ENCODE peak calls at places on chromosomes 1 and 21, in four cellular contexts. I, N, L and M are unnamed samples. For H3K9me3, the result is how much of the 10 kb centered on the place peaks cover.

GRCh38 chr1:36359911-36360310 is 25.8 kb downstream of the STK40 start:
- DNase-seq in L (no peak), I (no peak), N (no peak), M (no peak)

GRCh38 chr1:228837817-228838716 is 102.8 kb downstream of the RHOU start:
- DNase-seq in L (no peak), I (peak), N (peak), M (no peak)

GRCh38 chr1:61253059-61253735 is 170.8 kb downstream of the NFIA start:
- DNase-seq in L (no peak), N (no peak), I (no peak), M (peak)

GRCh38 chr1:172821609-172822274 is 162.8 kb downstream of the FASLG start:
- DNase-seq in I (no peak), N (no peak), L (no peak), M (no peak)

GRCh38 chr21:39182484-39183271 is 573 bp downstream of the PSMG1 start:
- DNase-seq in I (no peak), N (no peak), L (no peak), M (no peak)

GRCh38 chr1:222697858-222698257 is 14.4 kb downstream of the AIDA start:
- DNase-seq in N (no peak), I (no peak), L (no peak), M (no peak)

GRCh38 chr1:101002551-101002950 is 23.0 kb downstream of the DPH5 start:
- DNase-seq in N (no peak), L (no peak), I (no peak), M (no peak)

GRCh38 chr1:240888039-240888786 is 276.3 kb upstream of the GREM2 start:
- DNase-seq in N (peak), L (no peak), I (peak), M (no peak)

GRCh38 chr1:154999651-155000474 is 2.7 kb upstream of the ZBTB7B start:
- DNase-seq in I (peak), L (peak), N (no peak), M (no peak)

GRCh38 chr21:42724226-42724920 is 71.0 kb downstream of the PDE9A start:
- DNase-seq in I (no peak), L (no peak), N (peak), M (no peak)

GRCh38 chr21:45010860-45011259 is 63.5 kb upstream of the ADARB1 start:
- DNase-seq in I (no peak), L (no peak), N (no peak), M (no peak)

GRCh38 chr21:32794643-32795042 is 23.1 kb upstream of the PAXBP1 start:
- DNase-seq in N (no peak), L (no peak), I (no peak), M (peak)

GRCh38 chr1:156262461-156263287 is 14.8 kb upstream of the PAQR6 start:
- DNase-seq in I (no peak), N (no peak), L (no peak), M (no peak)

GRCh38 chr1:156368889-156369684 is at the start of gene RHBG:
- DNase-seq in N (no peak), I (peak), L (no peak), M (peak)

GRCh38 chr1:200242379-200243041 is 167.3 kb downstream of the ZNF281 start:
- DNase-seq in N (no peak), I (no peak), L (no peak), M (no peak)

GRCh38 chr21:34797202-34797527 is 128.4 kb downstream of the CLIC6 start:
- DNase-seq in L (no peak), N (no peak), I (no peak), M (no peak)

GRCh38 chr1:211638246-211638645 is 37.2 kb downstream of the NEK2 start:
- DNase-seq in L (no peak), N (no peak), I (no peak), M (no peak)

GRCh38 chr21:42317826-42318746 is 2.9 kb upstream of the TFF3 start:
- DNase-seq in I (no peak), L (no peak), N (no peak), M (no peak)

GRCh38 chr1:169928438-169929209 is 34.9 kb upstream of the SCYL3 start:
- DNase-seq in N (peak), I (no peak), L (no peak), M (no peak)

GRCh38 chr1:88029142-88029541 is 654.9 kb upstream of the PKN2 start:
- DNase-seq in N (no peak), I (no peak), L (no peak), M (no peak)

GRCh38 chr1:30727796-30728195 is 4.4 kb upstream of the MATN1 start:
- DNase-seq in N (no peak), L (no peak), I (no peak), M (no peak)

GRCh38 chr1:223669003-223669402 is 3.5 kb upstream of the CAPN8 start:
- DNase-seq in I (no peak), L (no peak), N (no peak), M (no peak)

GRCh38 chr1:234234199-234234598 is 139.1 kb upstream of the COA6 start:
- DNase-seq in N (no peak), L (peak), I (no peak), M (no peak)

GRCh38 chr1:201886103-201886885 is 2.4 kb upstream of the SHISA4 start:
- DNase-seq in I (no peak), L (no peak), N (no peak), M (peak)

GRCh38 chr1:10793129-10793651 is 3.3 kb downstream of the CASZ1 start:
- DNase-seq in I (no peak), N (no peak), L (no peak), M (no peak)

DNA sequence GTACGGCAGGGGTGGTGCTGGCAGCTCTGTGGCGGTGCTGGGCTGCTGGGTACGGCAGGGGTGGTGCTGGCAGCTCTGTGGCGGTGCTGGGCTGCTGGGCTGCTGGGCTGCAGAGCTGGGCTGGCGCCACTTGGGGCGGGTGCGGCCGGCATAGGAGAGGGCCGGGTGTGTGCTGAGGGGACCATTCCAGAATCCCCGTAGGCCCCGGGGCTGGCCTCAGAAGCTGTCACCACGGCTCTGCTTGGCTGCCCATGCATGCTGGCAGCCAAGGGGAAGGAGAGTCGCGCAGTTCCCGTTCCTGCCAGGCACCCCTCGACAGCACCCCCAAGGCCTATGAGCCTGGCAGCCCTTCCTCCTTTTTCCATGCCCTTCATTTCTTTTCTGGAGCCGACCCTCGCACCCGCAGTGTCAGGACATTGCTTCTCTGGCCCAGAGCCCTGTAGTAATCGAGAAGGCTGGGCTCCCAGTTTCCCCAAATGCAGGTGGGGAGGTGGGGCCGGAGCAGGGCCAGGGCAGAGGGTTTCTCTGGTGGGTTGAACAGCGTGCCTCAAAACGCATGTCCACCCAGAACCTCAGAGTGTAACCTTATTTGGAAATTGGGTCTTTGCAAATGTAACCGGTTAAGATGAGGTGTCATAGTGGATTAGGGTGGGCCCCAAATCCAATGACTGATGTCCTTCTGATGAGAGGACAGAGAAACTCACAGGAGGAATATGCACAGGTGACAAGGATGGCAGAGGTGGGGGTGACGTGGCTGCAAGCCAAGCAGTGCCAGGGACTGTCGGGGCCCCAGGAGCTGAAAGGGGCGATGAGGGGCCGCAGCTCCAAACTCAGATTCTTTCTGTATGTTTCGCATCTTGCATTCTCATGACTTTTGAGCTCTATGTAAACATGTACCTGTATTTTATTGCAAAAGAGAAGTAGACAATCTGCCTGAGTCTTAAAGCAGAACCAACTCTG is 71.0 kb upstream of the ACTRT2 start:
- DNase-seq in N (no peak), L (no peak), I (no peak), M (no peak)
- H3K9me3 ChIP-seq in N (under half), L (under half), I (half or more), M (under half)

GRCh38 chr1:92958203-92958970 is 2.9 kb downstream of the DIPK1A start:
- DNase-seq in L (no peak), N (no peak), I (no peak), M (no peak)

GRCh38 chr1:92965003-92965402 is 3.7 kb upstream of the DIPK1A start:
- DNase-seq in L (no peak), I (no peak), N (no peak), M (no peak)

GRCh38 chr1:92960395-92961130 is 699 bp downstream of the DIPK1A start:
- DNase-seq in I (no peak), N (peak), L (no peak), M (no peak)

GRCh38 chr1:92961896-92962752 is 862 bp upstream of the DIPK1A start:
- DNase-seq in L (no peak), I (no peak), N (peak), M (no peak)

GRCh38 chr1:92961131-92961895 is at the start of gene DIPK1A:
- DNase-seq in L (no peak), I (peak), N (peak), M (peak)
- TF ChIP-seq POLR2A in L (no peak), I (peak), N (no peak), M (peak)

GRCh38 chr1:12049625-12050024 is 13.5 kb upstream of the TNFRSF8 start:
- DNase-seq in L (no peak), N (no peak), I (no peak), M (no peak)
- TF ChIP-seq CTCF in L (no peak), N (peak), I (no peak), M (peak)

GRCh38 chr1:7462627-7463026 is 308.5 kb upstream of the VAMP3 start:
- DNase-seq in I (no peak), N (no peak), L (no peak), M (no peak)

GRCh38 chr1:7459915-7460314 is 311.2 kb upstream of the VAMP3 start:
- DNase-seq in N (no peak), I (no peak), L (no peak), M (no peak)

GRCh38 chr1:7458946-7459345 is 312.1 kb upstream of the VAMP3 start:
- DNase-seq in I (no peak), N (no peak), L (no peak), M (no peak)

GRCh38 chr1:7457811-7458210 is 313.3 kb upstream of the VAMP3 start:
- DNase-seq in L (no peak), I (no peak), N (no peak), M (no peak)

GRCh38 chr1:7460807-7461206 is 310.3 kb upstream of the VAMP3 start:
- DNase-seq in N (no peak), I (no peak), L (no peak), M (no peak)
- H3K9me3 ChIP-seq in N (under half), I (under half), L (under half), M (under half)

GRCh38 chr1:33005117-33005811 is 31.4 kb downstream of the AK2 start:
- DNase-seq in N (no peak), I (no peak), L (no peak), M (no peak)
- TF ChIP-seq POLR2A in N (no peak), I (no peak), L (no peak), M (no peak)

DNA sequence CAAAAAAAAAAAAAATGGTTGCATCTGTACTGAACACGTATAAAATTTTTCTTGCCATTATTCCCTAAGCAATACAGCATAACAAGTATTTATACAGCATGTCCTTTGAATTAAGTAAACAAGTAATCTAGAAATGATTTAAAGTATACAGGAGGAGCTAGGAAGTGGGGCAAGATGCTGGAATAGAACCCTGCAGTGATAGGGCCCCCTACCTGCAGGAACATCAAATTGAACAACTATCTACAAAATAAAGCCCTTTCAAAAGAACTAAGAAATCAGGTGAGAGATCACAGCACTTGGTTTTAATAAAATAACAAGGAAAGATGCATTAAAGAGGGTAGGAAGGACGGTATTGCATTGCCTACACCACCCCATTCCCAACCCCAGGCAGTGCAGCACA is 10.9 kb downstream of the TSHB start:
- DNase-seq in N (no peak), I (no peak), L (no peak), M (no peak)
- TF ChIP-seq CTCF in N (peak), I (no peak), L (no peak), M (no peak)